ENCODE peak calls at places on chromosomes 12 and 14, in eight cellular contexts. G, V, A, S, C, Z, Y and N are unnamed samples.
A peak's percentile ranks its signal among the peaks of the same experiment; 100 is the strongest.

GRCh38 chr14:94903338-94903737 is 133.4 kb upstream of the GSC start:
- DNase-seq in G (no peak), V (no peak), A (no peak), S (no peak), C (no peak), Z (no peak), Y (no peak), N (no peak)

GRCh38 chr12:93653079-93653478 is 24.1 kb upstream of the CRADD start:
- DNase-seq in G (no peak), V (no peak), A (no peak), S (no peak), C (no peak), Z (no peak), Y (no peak), N (no peak)

GRCh38 chr12:131223791-131224567 is 270.3 kb downstream of the ADGRD1 start:
- DNase-seq in G (no peak), V (no peak), A (no peak), S (no peak), C (peak; percentile 41), Z (no peak), Y (no peak), N (no peak)

GRCh38 chr12:18750087-18750486 is 12.2 kb downstream of the CAPZA3 start:
- DNase-seq in G (no peak), V (no peak), A (peak; percentile 48), S (peak; percentile 31), C (no peak), Z (no peak), Y (no peak), N (no peak)

GRCh38 chr14:37931998-37932397 is 275.7 kb upstream of the SSTR1 start:
- DNase-seq in G (no peak), V (no peak), A (no peak), S (peak; percentile 35), C (no peak), Z (no peak), Y (no peak), N (no peak)

GRCh38 chr12:2853626-2854025 is 3.2 kb downstream of the TEX52 start:
- DNase-seq in G (peak; percentile 75), V (peak; percentile 37), A (peak; percentile 48), S (no peak), C (peak; percentile 79), Z (peak; percentile 73), Y (peak; percentile 42), N (peak; percentile 88)

GRCh38 chr12:131424270-131424669 is 286.6 kb upstream of the SFSWAP start:
- DNase-seq in G (no peak), V (no peak), A (no peak), S (no peak), C (no peak), Z (no peak), Y (no peak), N (no peak)

GRCh38 chr14:91063119-91063518 is 2.7 kb upstream of the RPS6KA5 start:
- DNase-seq in G (no peak), V (no peak), A (no peak), S (no peak), C (peak; percentile 73), Z (no peak), Y (no peak), N (no peak)

GRCh38 chr14:94307410-94307992 is 14.4 kb upstream of the SERPINA10 start:
- DNase-seq in G (no peak), V (no peak), A (no peak), S (no peak), C (peak; percentile 72), Z (no peak), Y (no peak), N (no peak)

GRCh38 chr14:100788517-100789365 is 37.2 kb upstream of the MEG3 start:
- DNase-seq in G (no peak), V (no peak), A (no peak), S (no peak), C (peak; percentile 53), Z (no peak), Y (no peak), N (no peak)

GRCh38 chr12:30021046-30021833 is 237.5 kb upstream of the TMTC1 start:
- DNase-seq in G (no peak), V (no peak), A (no peak), S (no peak), C (no peak), Z (no peak), Y (no peak), N (no peak)

GRCh38 chr12:96445743-96446655 is 43.4 kb upstream of the CFAP54 start:
- DNase-seq in G (peak; percentile 36), V (no peak), A (peak; percentile 95), S (peak; percentile 70), C (peak; percentile 79), Z (no peak), Y (no peak), N (no peak)

GRCh38 chr12:14892726-14893442 is 7.2 kb upstream of the MGP start:
- DNase-seq in G (no peak), V (no peak), A (peak; percentile 46), S (no peak), C (no peak), Z (no peak), Y (peak; percentile 5), N (peak; percentile 88)